ENCODE peak calls at places on chromosomes 11 and 22, in five cellular contexts. R, J, C, D and S are unnamed samples.
A peak's percentile ranks its signal among the peaks of the same experiment; 100 is the strongest.

GRCh38 chr11:93198221-93198650 is 445 bp upstream of the SLC36A4 start:
- DNase-seq in J (no peak), R (no peak), D (no peak), C (no peak), S (no peak)

GRCh38 chr11:95556342-95557151 is 233.0 kb downstream of the FAM76B start:
- DNase-seq in C (peak; percentile 96), D (no peak), J (no peak), R (peak; percentile 88), S (no peak)

GRCh38 chr22:20166703-20167102 is 15.8 kb upstream of the CCDC188 start:
- DNase-seq in J (no peak), D (no peak), C (no peak), R (no peak), S (no peak)

GRCh38 chr22:49093192-49093880 is 734.3 kb downstream of the BRD1 start:
- DNase-seq in D (no peak), J (no peak), C (no peak), R (no peak), S (no peak)

GRCh38 chr22:48890693-48891554 is 936.7 kb downstream of the BRD1 start:
- DNase-seq in C (no peak), J (no peak), D (no peak), R (no peak), S (no peak)

GRCh38 chr22:49107961-49108530 is 719.6 kb downstream of the BRD1 start:
- DNase-seq in D (no peak), J (no peak), C (no peak), R (no peak), S (no peak)

GRCh38 chr22:25542231-25542630 is 22.2 kb upstream of the GRK3 start:
- DNase-seq in R (no peak), J (no peak), D (no peak), C (no peak), S (no peak)

GRCh38 chr22:24146190-24146616 is 35.1 kb upstream of the SUSD2 start:
- DNase-seq in C (peak; percentile 89), D (no peak), R (peak; percentile 82), J (peak; percentile 82), S (no peak)

GRCh38 chr22:36816635-36817428 is at the start of gene PVALB:
- DNase-seq in D (peak; percentile 27), J (no peak), R (no peak), C (no peak), S (no peak)

GRCh38 chr22:47408409-47408808 is 646.0 kb downstream of the TBC1D22A start:
- DNase-seq in R (no peak), J (no peak), C (no peak), D (no peak), S (no peak)

GRCh38 chr11:47233989-47234668 is 14.5 kb downstream of the ACP2 start:
- DNase-seq in C (peak; percentile 80), R (no peak), D (no peak), J (no peak), S (no peak)
- TF ChIP-seq CTCF in C (peak; percentile 56), R (no peak), D (no peak), J (peak; percentile 14), S (no peak)

DNA sequence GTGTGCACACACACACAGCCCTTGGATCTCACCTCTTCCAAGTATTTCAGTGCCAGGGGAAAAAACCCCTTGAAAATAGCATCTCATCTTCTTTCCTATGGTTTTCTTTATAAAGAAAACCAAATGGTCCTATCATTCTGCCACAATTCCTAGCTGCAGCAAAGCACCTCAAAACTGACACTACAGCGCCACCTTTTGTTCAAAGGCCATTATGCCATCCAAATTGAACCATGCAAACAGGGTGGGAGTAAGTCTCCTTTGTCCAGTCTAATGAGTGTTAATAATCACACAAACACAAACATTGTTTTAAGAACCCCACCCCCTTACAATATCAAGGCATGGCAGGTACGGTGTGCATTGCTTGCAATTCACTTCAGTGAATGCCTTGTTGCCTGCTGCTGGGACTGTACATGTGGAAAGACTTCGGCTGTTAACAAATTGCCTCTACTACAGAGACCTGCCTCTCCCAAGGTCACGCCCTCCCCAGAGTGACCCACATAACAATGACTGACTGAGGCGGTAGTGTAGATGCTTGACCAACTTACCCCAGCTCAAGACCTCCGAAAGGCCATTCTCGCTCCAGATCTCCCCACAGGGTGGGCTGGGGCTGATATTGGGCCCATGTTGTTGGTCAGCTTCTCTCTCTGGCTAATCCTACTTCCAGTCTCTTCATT is 31.7 kb downstream of the FAM181B start:
- DNase-seq in J (no peak), C (peak; percentile 17), R (peak; percentile 46), D (peak; percentile 20), S (no peak)
- TF ChIP-seq CTCF in J (no peak), C (peak; percentile 64), R (peak; percentile 68), D (peak; percentile 36), S (no peak)

GRCh38 chr11:8527939-8528338 is 66.1 kb downstream of the STK33 start:
- DNase-seq in J (no peak), C (no peak), R (no peak), D (no peak), S (no peak)

GRCh38 chr11:8531312-8531711 is 62.7 kb downstream of the STK33 start:
- DNase-seq in R (no peak), D (no peak), C (no peak), J (no peak), S (no peak)

GRCh38 chr11:8532475-8532874 is 61.6 kb downstream of the STK33 start:
- DNase-seq in C (no peak), D (no peak), J (no peak), R (peak; percentile 63), S (no peak)

GRCh38 chr11:8531982-8532381 is 62.0 kb downstream of the STK33 start:
- DNase-seq in D (no peak), C (no peak), J (no peak), R (peak; percentile 42), S (no peak)

DNA sequence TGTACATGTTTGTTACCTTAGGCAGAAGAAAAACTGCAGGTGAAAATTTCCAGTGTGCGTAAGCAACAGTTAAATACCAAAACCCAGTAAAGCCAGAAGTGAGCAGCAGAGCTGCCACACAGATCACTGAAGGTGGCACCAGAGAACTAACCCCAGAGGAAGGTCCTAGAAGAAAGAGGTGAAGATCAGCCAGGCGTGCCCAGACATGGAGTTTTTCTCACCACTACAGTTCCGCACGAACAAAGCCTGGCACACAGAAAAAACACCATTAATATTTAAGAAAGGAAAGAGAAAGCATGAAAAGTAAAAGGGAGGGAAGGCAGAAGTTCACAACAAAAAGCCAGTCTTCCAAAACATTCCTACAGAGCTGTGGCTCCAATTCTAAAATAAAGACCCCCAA is 60.7 kb downstream of the STK33 start:
- DNase-seq in R (peak; percentile 78), C (no peak), D (peak; percentile 63), J (no peak), S (no peak)
- TF ChIP-seq CTCF in R (peak; percentile 11), C (no peak), D (peak; percentile 30), J (no peak), S (no peak)

GRCh38 chr22:42685941-42686666 is 34.6 kb downstream of the A4GALT start:
- DNase-seq in C (no peak), J (no peak), R (no peak), D (peak; percentile 8), S (no peak)
- TF ChIP-seq CTCF in C (no peak), J (no peak), R (no peak), D (no peak), S (no peak)

GRCh38 chr22:44729391-44730012 is 22.9 kb upstream of the ARHGAP8 start:
- DNase-seq in D (no peak), R (peak; percentile 24), C (peak; percentile 71), J (peak; percentile 43), S (no peak)
- TF ChIP-seq CTCF in D (no peak), R (peak; percentile 2), C (peak; percentile 36), J (no peak), S (no peak)

GRCh38 chr11:593347-593746 is 17.1 kb downstream of the PHRF1 start:
- DNase-seq in R (no peak), C (no peak), J (no peak), D (no peak), S (no peak)

GRCh38 chr11:596374-596773 is 19.4 kb downstream of the IRF7 start:
- DNase-seq in R (no peak), J (no peak), C (no peak), D (no peak), S (no peak)

GRCh38 chr11:598005-598680 is 17.6 kb downstream of the IRF7 start:
- DNase-seq in R (no peak), D (no peak), C (no peak), J (no peak), S (no peak)

GRCh38 chr11:595400-595799 is 19.1 kb downstream of the PHRF1 start:
- DNase-seq in D (no peak), J (no peak), R (no peak), C (no peak), S (no peak)

DNA sequence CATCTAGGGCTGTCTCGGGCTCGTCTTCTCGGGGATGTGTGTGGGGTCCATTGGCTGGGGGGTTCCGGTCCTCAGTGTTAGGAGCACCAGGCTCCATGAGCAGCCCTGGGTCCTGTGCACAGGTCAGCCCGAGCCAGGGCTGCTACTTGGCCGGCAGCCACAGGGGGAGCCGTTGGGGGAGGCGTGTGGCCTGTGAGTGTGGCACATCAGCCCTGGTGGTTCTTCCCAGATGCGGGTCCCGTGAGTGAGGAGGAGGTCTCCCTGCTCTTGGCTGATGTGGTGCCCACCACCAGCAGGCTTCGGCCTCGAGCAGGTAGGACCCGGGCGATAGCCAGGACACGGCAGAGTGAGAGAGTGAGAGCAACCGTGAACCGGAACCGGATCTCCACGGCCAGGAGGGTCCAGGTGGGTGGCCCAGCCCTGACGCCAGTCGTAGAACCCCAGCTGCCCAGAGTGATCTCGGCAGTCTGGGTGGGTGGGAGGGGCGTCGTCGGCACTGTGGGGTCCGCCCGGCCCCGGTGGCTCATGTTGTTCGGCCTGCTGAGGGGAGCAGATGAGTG is 18.5 kb downstream of the IRF7 start:
- DNase-seq in J (no peak), C (no peak), R (no peak), D (no peak), S (no peak)
- TF ChIP-seq CTCF in J (no peak), C (no peak), R (peak; percentile 10), D (no peak), S (no peak)

GRCh38 chr11:35507688-35508087 is 17.7 kb downstream of the PAMR1 start:
- DNase-seq in C (no peak), J (no peak), D (no peak), R (no peak), S (no peak)
- TF ChIP-seq CTCF in C (no peak), J (no peak), D (no peak), R (no peak), S (no peak)

DNA sequence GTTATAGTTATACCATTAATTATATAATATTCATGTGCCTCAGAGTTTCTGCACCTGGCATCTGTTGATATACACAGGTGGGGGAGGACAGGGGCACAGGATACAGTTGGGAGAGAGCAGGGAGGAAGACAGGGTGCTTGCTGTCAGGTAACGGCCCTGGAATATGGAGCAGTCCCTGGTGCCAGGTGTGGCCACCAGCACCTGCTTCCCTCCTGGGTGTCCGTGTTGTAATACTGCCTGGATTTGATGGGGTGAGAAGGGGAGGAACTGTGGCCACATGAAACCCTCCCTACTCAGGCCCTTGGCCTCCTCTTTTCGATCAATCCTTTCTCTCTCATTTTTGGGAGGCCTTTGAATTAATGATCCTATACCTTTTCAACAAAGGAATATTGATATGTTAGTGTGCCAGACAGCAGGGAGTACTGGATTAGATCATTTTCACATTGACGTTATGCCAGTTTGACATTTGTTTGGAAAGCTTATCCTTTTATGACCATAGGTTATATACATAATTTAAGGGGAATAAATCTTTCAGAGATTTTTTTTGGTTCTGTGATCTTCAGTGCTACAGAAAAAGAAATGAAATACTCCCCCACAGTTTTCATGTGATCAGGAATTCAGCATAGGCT is 88.6 kb downstream of the TEAD1 start:
- DNase-seq in D (no peak), C (no peak), R (no peak), J (no peak), S (no peak)
- TF ChIP-seq CTCF in D (no peak), C (no peak), R (no peak), J (no peak), S (no peak)